ENCODE peak calls at places on chromosomes 3 and 15, in ten cellular contexts. N is left lung; F is left ventricle myocardium inferior; U is A549; S is BE2C; X is heart left ventricle; W is SK-N-SH; I is mucosa of descending colon; G is CD8-positive, alpha-beta T cell; J is body of pancreas. H is an unnamed sample. For H3K4me1, the result is how much of the 10 kb centered on the place peaks cover.

GRCh38 chr15:75760689-75761435 is 48.2 kb upstream of the CSPG4 start:
- DNase-seq in S (no peak), U (no peak), G (no peak), N (peak), X (no peak), W (no peak), I (no peak), F (no peak), J (no peak), H (no peak)

GRCh38 chr3:182730675-182731042 is 62.6 kb upstream of the ATP11B start:
- DNase-seq in S (no peak), U (no peak), F (no peak), N (no peak), I (no peak), X (no peak), W (no peak), J (no peak), G (no peak), H (no peak)

GRCh38 chr3:54133196-54133595 is 10.8 kb downstream of the CACNA2D3 start:
- DNase-seq in G (no peak), W (no peak), F (no peak), X (no peak), S (no peak), N (no peak), U (no peak), J (no peak), I (no peak), H (no peak)

GRCh38 chr15:95883064-95883463 is 447.4 kb upstream of the NR2F2 start:
- DNase-seq in J (no peak), N (no peak), X (no peak), U (no peak), W (no peak), G (no peak), F (no peak), S (no peak), I (no peak), H (no peak)

GRCh38 chr3:98817546-98817945 is 54.4 kb downstream of the ST3GAL6 start:
- DNase-seq in U (peak), S (no peak), J (no peak), X (no peak), F (no peak), G (no peak), W (peak), I (no peak), N (no peak), H (no peak)

GRCh38 chr15:78162038-78162437 is 12.9 kb downstream of the IDH3A start:
- DNase-seq in W (no peak), U (no peak), G (peak), F (no peak), X (no peak), I (no peak), N (no peak), J (no peak), S (no peak), H (no peak)

GRCh38 chr15:87582169-87582568 is 674.4 kb downstream of the NTRK3 start:
- DNase-seq in S (no peak), X (no peak), G (no peak), I (no peak), N (no peak), J (no peak), W (no peak), U (no peak), F (no peak), H (no peak)

GRCh38 chr3:174116421-174116820 is 718.9 kb downstream of the NLGN1 start:
- DNase-seq in I (no peak), U (no peak), N (no peak), F (no peak), S (no peak), X (no peak), J (no peak), G (no peak), W (no peak), H (no peak)

GRCh38 chr3:72217570-72217969 is 432.6 kb upstream of the PROK2 start:
- DNase-seq in G (no peak), I (no peak), J (no peak), W (no peak), F (no peak), N (no peak), S (no peak), U (no peak), X (no peak), H (no peak)

GRCh38 chr3:61541694-61542093 is 19.7 kb upstream of the PTPRG start:
- DNase-seq in X (no peak), S (no peak), W (no peak), I (no peak), U (no peak), G (no peak), J (no peak), F (no peak), N (no peak), H (no peak)

GRCh38 chr3:37945407-37945802 is 45.2 kb upstream of the VILL start:
- DNase-seq in F (no peak), S (peak), I (no peak), U (no peak), J (no peak), G (no peak), X (no peak), W (peak), N (no peak), H (no peak)

GRCh38 chr3:120181632-120182031 is 87.4 kb upstream of the GSK3B start:
- DNase-seq in F (no peak), X (no peak), U (no peak), W (no peak), N (no peak), J (no peak), I (no peak), S (no peak), G (no peak), H (no peak)

GRCh38 chr15:60791216-60791615 is 312.3 kb upstream of the ICE2 start:
- DNase-seq in S (no peak), J (no peak), F (no peak), U (no peak), G (no peak), N (no peak), X (no peak), I (no peak), W (no peak), H (no peak)

GRCh38 chr15:60788514-60789091 is 309.7 kb upstream of the ICE2 start:
- DNase-seq in X (no peak), S (no peak), W (no peak), G (no peak), N (no peak), I (no peak), U (no peak), J (no peak), F (no peak), H (no peak)

GRCh38 chr15:60790641-60791040 is 311.7 kb upstream of the ICE2 start:
- DNase-seq in N (no peak), G (no peak), U (no peak), S (no peak), W (no peak), I (no peak), J (no peak), F (no peak), X (no peak), H (no peak)

GRCh38 chr15:60784855-60785254 is 305.9 kb upstream of the ICE2 start:
- DNase-seq in J (no peak), N (no peak), F (no peak), I (no peak), U (no peak), W (peak), G (no peak), S (peak), X (no peak), H (no peak)

DNA sequence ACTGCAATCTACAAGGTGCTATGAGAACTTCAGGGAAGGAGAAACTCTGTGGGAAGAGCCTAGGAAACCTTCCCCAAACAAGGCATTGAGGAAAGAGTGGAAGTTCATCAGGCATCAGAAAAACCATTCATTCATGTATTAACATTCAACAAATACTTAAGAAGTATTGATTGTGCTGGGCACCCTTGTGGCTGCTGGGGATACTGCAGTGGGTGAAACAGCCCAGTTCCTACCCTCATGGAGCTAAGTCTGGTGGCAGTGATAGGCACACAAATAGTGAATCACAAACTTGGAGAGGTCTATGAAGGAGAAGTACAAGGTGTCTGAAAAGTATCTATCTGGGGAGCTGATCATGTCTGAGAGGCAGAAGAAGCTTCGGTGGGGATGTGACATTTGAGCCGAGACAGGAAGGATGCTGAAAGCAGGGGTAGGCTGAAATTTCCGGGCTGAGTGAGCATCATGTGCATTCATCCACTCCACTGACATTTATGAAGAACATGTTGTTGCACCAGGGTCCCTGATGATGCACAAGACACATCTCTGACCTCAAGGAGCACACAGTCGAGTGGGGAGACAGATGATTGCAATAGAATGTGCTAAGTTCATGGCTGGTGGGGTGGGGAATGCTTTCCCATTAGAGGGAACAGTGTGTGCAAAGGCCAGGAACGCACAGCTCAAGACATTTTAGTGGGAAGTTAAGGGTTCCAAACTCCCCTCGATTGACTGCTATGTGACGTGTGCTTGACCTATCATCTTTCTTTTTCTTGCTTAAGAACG is 309.0 kb upstream of the ICE2 start:
- DNase-seq in J (no peak), U (no peak), G (no peak), X (no peak), F (no peak), S (no peak), W (no peak), I (no peak), N (no peak), H (no peak)
- TF ChIP-seq CTCF in J (peak), U (no peak), G (peak), X (peak), F (peak), S (peak), W (peak), I (no peak), N (no peak), H (peak)

DNA sequence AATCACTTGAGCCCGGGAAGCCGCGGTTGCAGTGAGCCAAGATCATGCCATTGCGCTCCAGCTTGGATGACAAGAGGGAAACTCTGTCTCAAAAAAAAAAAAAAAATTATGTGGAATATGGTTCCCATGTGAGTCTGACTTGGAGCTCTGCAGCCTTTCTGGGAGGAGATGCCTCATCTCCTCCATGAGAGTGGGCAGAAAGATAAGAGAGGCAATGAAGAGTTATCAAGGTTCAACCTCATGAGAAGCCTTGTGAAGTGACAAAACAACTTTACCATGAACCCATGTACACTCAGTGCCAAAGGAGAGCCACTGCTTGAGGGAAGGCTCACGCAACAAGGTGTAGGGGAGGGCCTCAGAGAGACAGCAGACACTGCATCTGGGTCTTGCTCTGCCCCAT is 75.8 kb downstream of the CD200R1L start:
- DNase-seq in I (no peak), W (no peak), N (no peak), U (no peak), G (no peak), X (no peak), S (no peak), F (no peak), J (no peak), H (no peak)
- H3K4me1 ChIP-seq in I (under half), W (under half), N (under half), U (under half), G (under half), X (under half), S (under half), F (under half), J (under half), H (under half)

DNA sequence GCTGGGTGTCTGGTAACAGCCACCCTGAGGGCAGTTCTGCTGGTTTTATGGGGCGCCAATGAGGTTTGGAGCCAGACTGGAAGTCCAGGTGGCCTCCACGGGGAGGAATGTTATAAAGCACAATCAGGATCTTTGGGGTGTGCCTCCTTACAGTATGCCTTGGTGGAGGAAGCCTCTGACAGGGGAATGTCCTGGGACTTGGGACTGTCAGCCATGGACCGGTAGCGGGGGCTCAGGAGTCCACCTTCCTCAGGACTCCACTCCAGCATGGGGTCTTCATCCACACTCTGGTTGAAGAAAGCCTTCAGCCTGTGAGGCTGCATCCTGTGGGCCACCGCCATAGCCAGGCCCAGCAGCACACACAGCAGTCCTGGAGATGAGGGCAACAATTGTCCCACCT is 4.9 kb downstream of the DUOXA2 start:
- DNase-seq in X (no peak), J (no peak), W (no peak), S (no peak), G (no peak), N (no peak), U (no peak), F (no peak), I (no peak), H (peak)
- TF ChIP-seq CTCF in X (no peak), J (no peak), W (no peak), S (no peak), G (no peak), N (no peak), U (no peak), F (no peak), I (no peak), H (no peak)

DNA sequence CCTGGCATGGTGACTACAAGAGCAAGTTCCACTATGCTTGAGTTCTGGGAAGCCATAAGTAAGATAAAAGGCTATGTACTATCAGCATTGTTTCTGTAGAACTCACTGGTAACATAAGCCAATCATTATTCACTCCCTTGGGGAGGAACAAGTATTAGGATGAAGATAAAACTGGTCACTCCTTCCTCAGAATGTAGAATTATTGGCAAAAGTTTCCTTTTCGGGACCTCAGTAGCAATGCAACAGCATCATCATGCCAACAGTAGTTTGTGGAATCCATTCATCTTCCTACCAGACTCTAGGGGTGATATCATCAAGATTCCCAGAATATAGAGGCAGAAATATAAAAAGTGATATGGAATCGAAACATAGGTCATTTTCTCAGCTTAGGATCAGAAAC is 209.6 kb downstream of the PLOD2 start:
- DNase-seq in S (no peak), I (no peak), F (no peak), N (no peak), X (no peak), U (no peak), J (no peak), G (no peak), W (no peak), H (no peak)
- H3K4me1 ChIP-seq in S (under half), I (under half), F (under half), N (under half), X (under half), U (under half), J (under half), G (under half), W (under half), H (under half)

GRCh38 chr3:16841906-16842709 is 42.6 kb upstream of the PLCL2 start:
- DNase-seq in U (no peak), G (peak), F (peak), N (peak), I (peak), S (no peak), X (peak), J (peak), W (no peak), H (peak)

GRCh38 chr3:16844222-16844621 is 40.5 kb upstream of the PLCL2 start:
- DNase-seq in N (no peak), W (no peak), X (no peak), S (no peak), F (no peak), J (no peak), G (no peak), I (no peak), U (no peak), H (no peak)

GRCh38 chr3:16842710-16843270 is 42.0 kb upstream of the PLCL2 start:
- DNase-seq in I (no peak), U (no peak), F (no peak), J (no peak), S (no peak), G (no peak), X (no peak), W (no peak), N (no peak), H (no peak)

GRCh38 chr3:16846373-16847078 is 38.2 kb upstream of the PLCL2 start:
- DNase-seq in U (no peak), J (peak), W (no peak), I (no peak), X (no peak), F (no peak), S (no peak), G (no peak), N (no peak), H (no peak)

GRCh38 chr3:16844771-16845170 is 40.0 kb upstream of the PLCL2 start:
- DNase-seq in N (no peak), J (no peak), U (no peak), W (no peak), F (no peak), G (no peak), I (no peak), S (no peak), X (no peak), H (no peak)
- TF ChIP-seq CTCF in N (no peak), J (no peak), U (no peak), W (no peak), F (no peak), G (no peak), I (no peak), S (no peak), X (no peak), H (no peak)

GRCh38 chr15:60583946-60584345 is 105.0 kb upstream of the ICE2 start:
- DNase-seq in W (no peak), X (no peak), G (no peak), U (no peak), I (no peak), F (no peak), N (no peak), J (no peak), S (no peak), H (no peak)

GRCh38 chr15:60583194-60583593 is 104.3 kb upstream of the ICE2 start:
- DNase-seq in N (no peak), G (no peak), S (no peak), U (no peak), J (no peak), F (no peak), X (no peak), I (no peak), W (no peak), H (no peak)

GRCh38 chr15:60584355-60585023 is 105.5 kb upstream of the ICE2 start:
- DNase-seq in G (no peak), F (no peak), W (no peak), J (no peak), U (no peak), N (no peak), X (no peak), I (no peak), S (no peak), H (no peak)

GRCh38 chr15:60580650-60581415 is 101.9 kb upstream of the ICE2 start:
- DNase-seq in X (no peak), S (no peak), I (no peak), J (no peak), N (no peak), W (no peak), G (no peak), F (no peak), U (no peak), H (no peak)

GRCh38 chr15:60582370-60583036 is 103.6 kb upstream of the ICE2 start:
- DNase-seq in J (no peak), F (no peak), U (no peak), X (no peak), G (no peak), N (no peak), W (no peak), S (no peak), I (no peak), H (no peak)
- H3K4me1 ChIP-seq in J (half or more), F (half or more), U (under half), X (under half), G (half or more), N (under half), W (under half), S (under half), I (under half), H (under half)

H was measured in upper lobe of right lung.